ENCODE peak calls at places on chromosomes 3 and 15, in five cellular contexts. K is CD8-positive, alpha-beta memory T cell; R is stimulated activated CD4-positive, alpha-beta T cell treated with anti-CD3 and anti-CD28 coated beads, TNF-alpha, amount 100 ng/mL, for 4 hours; Y is NCI-H1417; U is endothelial cell. H is an unnamed sample.

GRCh38 chr3:69143055-69143454 is 20.7 kb upstream of the LMOD3 start:
- DNase-seq in K (no peak), U (no peak), Y (no peak), R (no peak), H (no peak)

GRCh38 chr3:195097331-195098255 is 173.4 kb downstream of the XXYLT1 start:
- DNase-seq in Y (no peak), R (no peak), K (no peak), U (no peak), H (no peak)

GRCh38 chr3:189563841-189564563 is 67.2 kb upstream of the TP63 start:
- DNase-seq in R (no peak), Y (no peak), U (no peak), K (no peak), H (no peak)

GRCh38 chr15:50830477-50831354 is 65.2 kb upstream of the SPPL2A start:
- DNase-seq in Y (no peak), U (no peak), K (no peak), R (no peak), H (no peak)

GRCh38 chr3:10594915-10595314 is 89.5 kb upstream of the ATP2B2 start:
- DNase-seq in R (no peak), K (peak), U (peak), Y (no peak), H (peak)

GRCh38 chr3:39414421-39414907 is 7.9 kb downstream of the RPSA start:
- DNase-seq in K (no peak), U (no peak), R (no peak), Y (no peak), H (peak)

GRCh38 chr3:110821586-110821985 is 250.0 kb upstream of the NECTIN3 start:
- DNase-seq in U (no peak), K (no peak), R (no peak), Y (no peak), H (no peak)

GRCh38 chr15:77983708-77984445 is 93.6 kb downstream of the TBC1D2B start:
- DNase-seq in Y (no peak), K (no peak), U (peak), R (no peak), H (peak)

GRCh38 chr3:178079966-178080365 is 456.3 kb upstream of the KCNMB2 start:
- DNase-seq in Y (no peak), U (no peak), R (no peak), K (no peak), H (no peak)

GRCh38 chr3:71444028-71444860 is 139.3 kb downstream of the FOXP1 start:
- DNase-seq in Y (no peak), U (peak), R (peak), K (peak), H (no peak)

GRCh38 chr3:166955549-166955948 is 424.5 kb downstream of the ZBBX start:
- DNase-seq in U (no peak), R (no peak), Y (no peak), K (no peak), H (no peak)

GRCh38 chr3:195388380-195388779 is 54.4 kb downstream of the ACAP2 start:
- DNase-seq in U (no peak), Y (peak), K (no peak), R (no peak), H (no peak)

GRCh38 chr3:63824309-63824708 is 5.2 kb downstream of the C3orf49 start:
- DNase-seq in K (no peak), R (no peak), Y (no peak), U (no peak), H (no peak)